ENCODE peak calls at places on chromosomes 2 and 18, in seven cellular contexts. One of them, this sample, is unnamed.

GRCh38 chr2:161245671-161246070 is 62.6 kb upstream of the PSMD14 start:
- DNase-seq in GM12891: no peak
- DNase-seq in transverse colon: no peak
- DNase-seq in vagina: no peak
- DNase-seq in Panc1: no peak
- DNase-seq in spleen: no peak
- DNase-seq in GM23338: no peak
- DNase-seq in this sample: no peak

GRCh38 chr2:62526531-62527381 is 20.8 kb upstream of the TMEM17 start:
- DNase-seq in Panc1: no peak
- DNase-seq in spleen: no peak
- DNase-seq in GM23338: peak; percentile 50
- DNase-seq in GM12891: no peak
- DNase-seq in transverse colon: no peak
- DNase-seq in vagina: no peak
- DNase-seq in this sample: no peak

GRCh38 chr2:165161510-165161909 is 42.3 kb downstream of the SCN3A start:
- DNase-seq in GM12891: no peak
- DNase-seq in GM23338: no peak
- DNase-seq in Panc1: no peak
- DNase-seq in transverse colon: no peak
- DNase-seq in spleen: no peak
- DNase-seq in vagina: no peak
- DNase-seq in this sample: no peak

GRCh38 chr2:6369266-6369665 is 496.4 kb downstream of the CMPK2 start:
- DNase-seq in GM23338: no peak
- DNase-seq in Panc1: no peak
- DNase-seq in transverse colon: no peak
- DNase-seq in vagina: no peak
- DNase-seq in spleen: no peak
- DNase-seq in GM12891: no peak
- DNase-seq in this sample: no peak

GRCh38 chr2:26631815-26632214 is 9.4 kb downstream of the CIB4 start:
- DNase-seq in transverse colon: no peak
- DNase-seq in vagina: no peak
- DNase-seq in Panc1: no peak
- DNase-seq in GM12891: no peak
- DNase-seq in spleen: peak; percentile 48
- DNase-seq in GM23338: no peak
- DNase-seq in this sample: no peak

GRCh38 chr2:233082222-233082933 is 22.2 kb downstream of the INPP5D start:
- DNase-seq in GM12891: no peak
- DNase-seq in Panc1: no peak
- DNase-seq in GM23338: no peak
- DNase-seq in transverse colon: no peak
- DNase-seq in spleen: no peak
- DNase-seq in vagina: no peak
- DNase-seq in this sample: no peak

GRCh38 chr2:25340340-25340886 is 1.3 kb downstream of the DNMT3A start:
- DNase-seq in vagina: no peak
- DNase-seq in transverse colon: peak; percentile 57
- DNase-seq in GM23338: peak; percentile 47
- DNase-seq in spleen: peak; percentile 84
- DNase-seq in GM12891: no peak
- DNase-seq in Panc1: no peak
- DNase-seq in this sample: no peak

GRCh38 chr2:158979775-158980174 is 11.3 kb downstream of the TANC1 start:
- DNase-seq in transverse colon: no peak
- DNase-seq in Panc1: no peak
- DNase-seq in GM12891: no peak
- DNase-seq in spleen: no peak
- DNase-seq in vagina: no peak
- DNase-seq in GM23338: no peak
- DNase-seq in this sample: no peak

GRCh38 chr2:238974061-238974460 is 126.2 kb downstream of the TWIST2 start:
- DNase-seq in GM12891: no peak
- DNase-seq in spleen: no peak
- DNase-seq in transverse colon: no peak
- DNase-seq in GM23338: no peak
- DNase-seq in Panc1: no peak
- DNase-seq in vagina: no peak
- DNase-seq in this sample: no peak

GRCh38 chr2:232367591-232368233 is 10.8 kb upstream of the ALPP start:
- DNase-seq in transverse colon: no peak
- DNase-seq in Panc1: no peak
- DNase-seq in vagina: no peak
- DNase-seq in spleen: peak; percentile 47
- DNase-seq in GM23338: peak; percentile 77
- DNase-seq in GM12891: no peak
- DNase-seq in this sample: no peak

GRCh38 chr2:208306291-208306690 is 40.2 kb downstream of the PIKFYVE start:
- DNase-seq in GM12891: no peak
- DNase-seq in transverse colon: no peak
- DNase-seq in spleen: no peak
- DNase-seq in Panc1: no peak
- DNase-seq in GM23338: no peak
- DNase-seq in vagina: no peak
- DNase-seq in this sample: no peak

GRCh38 chr2:191625016-191625415 is 52.9 kb upstream of the NABP1 start:
- DNase-seq in GM23338: no peak
- DNase-seq in spleen: peak; percentile 83
- DNase-seq in vagina: no peak
- DNase-seq in Panc1: no peak
- DNase-seq in transverse colon: no peak
- DNase-seq in GM12891: no peak
- DNase-seq in this sample: no peak

GRCh38 chr2:142892715-142893114 is 15.3 kb downstream of the KYNU start:
- DNase-seq in vagina: no peak
- DNase-seq in spleen: no peak
- DNase-seq in Panc1: no peak
- DNase-seq in transverse colon: no peak
- DNase-seq in GM23338: no peak
- DNase-seq in GM12891: peak; percentile 19
- DNase-seq in this sample: peak; percentile 18

GRCh38 chr2:191931332-191931731 is 84.4 kb upstream of the CAVIN2 start:
- DNase-seq in spleen: no peak
- DNase-seq in Panc1: no peak
- DNase-seq in transverse colon: no peak
- DNase-seq in GM23338: no peak
- DNase-seq in GM12891: no peak
- DNase-seq in vagina: no peak
- DNase-seq in this sample: no peak

GRCh38 chr2:65186872-65187851 is 40.5 kb upstream of the ACTR2 start:
- DNase-seq in GM23338: peak; percentile 91
- DNase-seq in GM12891: peak; percentile 71
- DNase-seq in Panc1: peak; percentile 69
- DNase-seq in transverse colon: peak; percentile 89
- DNase-seq in spleen: peak; percentile 88
- DNase-seq in vagina: no peak
- DNase-seq in this sample: peak; percentile 69

GRCh38 chr2:156401863-156402262 is 34.3 kb upstream of the GPD2 start:
- DNase-seq in spleen: no peak
- DNase-seq in GM12891: no peak
- DNase-seq in GM23338: no peak
- DNase-seq in transverse colon: no peak
- DNase-seq in Panc1: no peak
- DNase-seq in vagina: no peak
- DNase-seq in this sample: no peak

DNA sequence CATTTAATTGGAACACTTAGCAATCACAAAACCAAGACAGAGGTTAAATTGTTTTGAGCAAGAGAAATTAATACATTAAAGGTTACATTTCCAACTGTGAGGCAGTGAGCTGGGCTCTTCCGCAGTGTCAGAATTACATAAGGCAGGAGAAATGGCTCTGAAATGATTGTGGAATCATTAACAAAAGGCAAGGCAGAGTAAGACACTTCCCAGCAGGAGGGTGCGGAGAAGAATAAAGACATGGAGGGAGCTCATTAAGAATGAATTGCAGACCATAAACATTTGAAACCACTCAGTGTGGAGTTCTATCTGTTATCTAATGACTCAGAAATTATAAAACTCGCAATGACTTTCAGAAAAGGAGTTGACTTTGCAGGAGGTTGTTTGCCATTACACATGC is 77.1 kb downstream of the SMIM21 start:
- DNase-seq in spleen: no peak
- DNase-seq in GM12891: no peak
- DNase-seq in GM23338: peak; percentile 50
- DNase-seq in transverse colon: peak; percentile 29
- DNase-seq in Panc1: no peak
- DNase-seq in vagina: no peak
- DNase-seq in this sample: no peak
- TF ChIP-seq POLR2AphosphoS5 in spleen: no peak
- TF ChIP-seq POLR2AphosphoS5 in GM12891: no peak
- TF ChIP-seq POLR2AphosphoS5 in GM23338: no peak
- TF ChIP-seq POLR2AphosphoS5 in transverse colon: no peak
- TF ChIP-seq POLR2AphosphoS5 in Panc1: no peak
- TF ChIP-seq POLR2AphosphoS5 in vagina: no peak
- TF ChIP-seq POLR2AphosphoS5 in this sample: no peak

GRCh38 chr18:62788111-62788510 is 72.8 kb downstream of the PHLPP1 start:
- DNase-seq in GM12891: no peak
- DNase-seq in Panc1: no peak
- DNase-seq in GM23338: peak; percentile 64
- DNase-seq in transverse colon: no peak
- DNase-seq in spleen: no peak
- DNase-seq in vagina: no peak
- DNase-seq in this sample: no peak
- TF ChIP-seq POLR2AphosphoS5 in GM12891: no peak
- TF ChIP-seq POLR2AphosphoS5 in Panc1: no peak
- TF ChIP-seq POLR2AphosphoS5 in GM23338: no peak
- TF ChIP-seq POLR2AphosphoS5 in transverse colon: no peak
- TF ChIP-seq POLR2AphosphoS5 in spleen: no peak
- TF ChIP-seq POLR2AphosphoS5 in vagina: no peak
- TF ChIP-seq POLR2AphosphoS5 in this sample: no peak

DNA sequence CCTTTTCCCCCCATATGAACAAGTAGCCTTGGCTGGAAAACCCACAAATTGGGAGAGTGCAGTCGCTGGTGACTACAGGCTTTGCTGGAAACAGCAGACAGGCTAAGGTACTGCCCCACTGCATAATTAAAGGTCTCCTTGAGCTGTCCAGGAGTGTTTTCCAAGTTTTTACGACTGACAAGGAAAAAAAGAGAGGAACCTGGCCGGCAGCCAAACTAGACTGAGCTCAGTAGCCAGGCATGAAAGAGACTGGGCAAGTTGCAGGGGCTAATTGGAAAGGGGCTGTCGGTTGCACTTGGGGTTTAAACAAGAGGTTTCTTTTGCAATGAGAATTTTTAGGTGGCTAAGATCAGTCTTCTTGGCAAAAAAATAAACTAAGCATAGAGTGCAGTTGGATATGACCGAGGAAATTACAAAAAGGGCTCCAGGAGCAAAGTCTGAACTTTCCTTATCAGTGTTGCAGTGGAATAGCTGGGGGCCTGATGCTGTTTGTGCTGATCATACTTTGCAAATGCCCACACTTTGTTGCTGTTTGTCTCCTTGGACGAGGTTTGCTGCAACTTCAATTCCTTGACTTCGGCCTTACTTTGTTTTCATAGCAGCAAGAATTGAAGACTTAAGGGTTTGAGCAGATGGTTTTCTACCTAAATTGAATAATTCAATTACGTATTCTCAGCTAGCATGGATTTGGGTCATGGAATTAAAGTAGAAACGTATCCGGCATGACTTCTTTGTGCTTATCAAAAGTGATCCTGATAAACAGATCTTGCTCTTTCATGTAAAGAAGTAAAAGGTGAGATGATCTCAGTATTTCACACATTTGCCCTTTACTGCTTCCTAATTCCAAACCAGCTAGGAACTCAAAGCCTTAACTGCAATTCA is 2.2 kb downstream of the GULP1 start:
- DNase-seq in GM23338: no peak
- DNase-seq in GM12891: no peak
- DNase-seq in Panc1: peak; percentile 46
- DNase-seq in spleen: no peak
- DNase-seq in transverse colon: peak; percentile 79
- DNase-seq in vagina: no peak
- DNase-seq in this sample: no peak
- TF ChIP-seq POLR2AphosphoS5 in GM23338: no peak
- TF ChIP-seq POLR2AphosphoS5 in GM12891: no peak
- TF ChIP-seq POLR2AphosphoS5 in Panc1: peak; percentile 63
- TF ChIP-seq POLR2AphosphoS5 in spleen: no peak
- TF ChIP-seq POLR2AphosphoS5 in transverse colon: peak; percentile 29
- TF ChIP-seq POLR2AphosphoS5 in vagina: no peak
- TF ChIP-seq POLR2AphosphoS5 in this sample: no peak

GRCh38 chr18:11859903-11860407 is 8.7 kb downstream of the CHMP1B start:
- DNase-seq in vagina: no peak
- DNase-seq in transverse colon: peak; percentile 38
- DNase-seq in GM23338: no peak
- DNase-seq in spleen: peak; percentile 10
- DNase-seq in Panc1: no peak
- DNase-seq in GM12891: no peak
- DNase-seq in this sample: no peak

GRCh38 chr18:11861583-11862288 is 10.5 kb downstream of the CHMP1B start:
- DNase-seq in transverse colon: no peak
- DNase-seq in GM23338: no peak
- DNase-seq in spleen: peak; percentile 52
- DNase-seq in GM12891: no peak
- DNase-seq in vagina: no peak
- DNase-seq in Panc1: no peak
- DNase-seq in this sample: no peak

GRCh38 chr18:11859282-11859797 is 8.1 kb downstream of the CHMP1B start:
- DNase-seq in spleen: peak; percentile 37
- DNase-seq in transverse colon: no peak
- DNase-seq in GM12891: no peak
- DNase-seq in Panc1: no peak
- DNase-seq in vagina: no peak
- DNase-seq in GM23338: no peak
- DNase-seq in this sample: no peak

GRCh38 chr18:11860594-11861450 is 9.6 kb downstream of the CHMP1B start:
- DNase-seq in GM23338: no peak
- DNase-seq in GM12891: no peak
- DNase-seq in spleen: peak; percentile 64
- DNase-seq in Panc1: no peak
- DNase-seq in transverse colon: no peak
- DNase-seq in vagina: no peak
- DNase-seq in this sample: no peak

GRCh38 chr18:11857177-11857887 is 6.1 kb downstream of the CHMP1B start:
- DNase-seq in transverse colon: peak; percentile 83
- DNase-seq in GM12891: no peak
- DNase-seq in Panc1: peak; percentile 98
- DNase-seq in vagina: no peak
- DNase-seq in spleen: peak; percentile 36
- DNase-seq in GM23338: peak; percentile 78
- DNase-seq in this sample: no peak
- TF ChIP-seq POLR2AphosphoS5 in transverse colon: peak; percentile 83
- TF ChIP-seq POLR2AphosphoS5 in GM12891: no peak
- TF ChIP-seq POLR2AphosphoS5 in Panc1: no peak
- TF ChIP-seq POLR2AphosphoS5 in vagina: peak; percentile 32
- TF ChIP-seq POLR2AphosphoS5 in spleen: no peak
- TF ChIP-seq POLR2AphosphoS5 in GM23338: no peak
- TF ChIP-seq POLR2AphosphoS5 in this sample: no peak

GRCh38 chr2:54845514-54845913 is 122.1 kb downstream of the EML6 start:
- DNase-seq in GM23338: no peak
- DNase-seq in transverse colon: no peak
- DNase-seq in GM12891: no peak
- DNase-seq in vagina: no peak
- DNase-seq in spleen: no peak
- DNase-seq in Panc1: no peak
- DNase-seq in this sample: no peak
- TF ChIP-seq POLR2AphosphoS5 in GM23338: no peak
- TF ChIP-seq POLR2AphosphoS5 in transverse colon: no peak
- TF ChIP-seq POLR2AphosphoS5 in GM12891: no peak
- TF ChIP-seq POLR2AphosphoS5 in vagina: no peak
- TF ChIP-seq POLR2AphosphoS5 in spleen: no peak
- TF ChIP-seq POLR2AphosphoS5 in Panc1: no peak
- TF ChIP-seq POLR2AphosphoS5 in this sample: no peak

This sample was measured in GM12892.